ENCODE peak calls at places on chromosomes 3 and 15, in seven cellular contexts. One of them, this sample, is unnamed.

GRCh38 chr3:186978712-186979111 is 48.4 kb downstream of the ST6GAL1 start:
- DNase-seq in PC-9: no peak
- DNase-seq in Karpas-422: no peak
- DNase-seq in neural progenitor cell: no peak
- DNase-seq in GM23248: no peak
- DNase-seq in GM23338: no peak
- DNase-seq in IMR-90: no peak
- DNase-seq in this sample: no peak

GRCh38 chr3:27666708-27667107 is 55.4 kb downstream of the EOMES start:
- DNase-seq in Karpas-422: peak; percentile 43
- DNase-seq in GM23248: peak; percentile 90
- DNase-seq in GM23338: peak; percentile 93
- DNase-seq in PC-9: no peak
- DNase-seq in neural progenitor cell: peak; percentile 94
- DNase-seq in IMR-90: peak; percentile 80
- DNase-seq in this sample: no peak

GRCh38 chr3:173913397-173913796 is 515.9 kb downstream of the NLGN1 start:
- DNase-seq in IMR-90: peak; percentile 54
- DNase-seq in GM23248: peak; percentile 73
- DNase-seq in PC-9: no peak
- DNase-seq in neural progenitor cell: no peak
- DNase-seq in Karpas-422: no peak
- DNase-seq in GM23338: no peak
- DNase-seq in this sample: no peak

GRCh38 chr3:14299767-14300166 is 102.6 kb upstream of the SLC6A6 start:
- DNase-seq in GM23248: no peak
- DNase-seq in PC-9: no peak
- DNase-seq in IMR-90: no peak
- DNase-seq in GM23338: no peak
- DNase-seq in Karpas-422: no peak
- DNase-seq in neural progenitor cell: no peak
- DNase-seq in this sample: no peak

GRCh38 chr3:30913176-30913575 is 18.7 kb upstream of the GADL1 start:
- DNase-seq in PC-9: no peak
- DNase-seq in Karpas-422: no peak
- DNase-seq in neural progenitor cell: no peak
- DNase-seq in GM23338: no peak
- DNase-seq in GM23248: peak; percentile 79
- DNase-seq in IMR-90: no peak
- DNase-seq in this sample: no peak

GRCh38 chr3:165868088-165868487 is 30.9 kb upstream of the BCHE start:
- DNase-seq in Karpas-422: no peak
- DNase-seq in GM23338: no peak
- DNase-seq in PC-9: no peak
- DNase-seq in neural progenitor cell: no peak
- DNase-seq in IMR-90: no peak
- DNase-seq in GM23248: no peak
- DNase-seq in this sample: no peak

GRCh38 chr15:29613951-29614382 is 208.3 kb downstream of the TJP1 start:
- DNase-seq in GM23338: peak; percentile 73
- DNase-seq in GM23248: peak; percentile 56
- DNase-seq in IMR-90: no peak
- DNase-seq in neural progenitor cell: peak; percentile 26
- DNase-seq in Karpas-422: peak; percentile 42
- DNase-seq in PC-9: peak; percentile 28
- DNase-seq in this sample: peak; percentile 42

GRCh38 chr15:68411735-68412134 is 20.2 kb downstream of the ITGA11 start:
- DNase-seq in Karpas-422: no peak
- DNase-seq in GM23248: no peak
- DNase-seq in GM23338: no peak
- DNase-seq in neural progenitor cell: no peak
- DNase-seq in PC-9: no peak
- DNase-seq in IMR-90: no peak
- DNase-seq in this sample: no peak

GRCh38 chr15:45199136-45199810 is 11.5 kb upstream of the SHF start:
- DNase-seq in neural progenitor cell: peak; percentile 57
- DNase-seq in IMR-90: no peak
- DNase-seq in GM23248: peak; percentile 47
- DNase-seq in Karpas-422: peak; percentile 80
- DNase-seq in GM23338: peak; percentile 46
- DNase-seq in PC-9: peak; percentile 19
- DNase-seq in this sample: peak; percentile 48

GRCh38 chr3:157718835-157719234 is 215.6 kb upstream of the VEPH1 start:
- DNase-seq in Karpas-422: no peak
- DNase-seq in neural progenitor cell: no peak
- DNase-seq in GM23248: no peak
- DNase-seq in IMR-90: no peak
- DNase-seq in GM23338: no peak
- DNase-seq in PC-9: no peak
- DNase-seq in this sample: no peak

GRCh38 chr3:48708481-48708889 is 8.5 kb downstream of the IP6K2 start:
- DNase-seq in PC-9: no peak
- DNase-seq in GM23248: peak; percentile 93
- DNase-seq in neural progenitor cell: no peak
- DNase-seq in GM23338: no peak
- DNase-seq in Karpas-422: no peak
- DNase-seq in IMR-90: peak; percentile 75
- DNase-seq in this sample: no peak

GRCh38 chr3:48707157-48707556 is 9.9 kb downstream of the IP6K2 start:
- DNase-seq in PC-9: no peak
- DNase-seq in neural progenitor cell: no peak
- DNase-seq in GM23338: no peak
- DNase-seq in IMR-90: no peak
- DNase-seq in GM23248: no peak
- DNase-seq in Karpas-422: no peak
- DNase-seq in this sample: no peak

GRCh38 chr3:48715179-48715800 is 1.7 kb downstream of the IP6K2 start:
- DNase-seq in GM23248: peak; percentile 88
- DNase-seq in GM23338: peak; percentile 47
- DNase-seq in PC-9: no peak
- DNase-seq in Karpas-422: no peak
- DNase-seq in neural progenitor cell: peak; percentile 81
- DNase-seq in IMR-90: peak; percentile 69
- DNase-seq in this sample: no peak

GRCh38 chr3:48709051-48709461 is 8.0 kb downstream of the IP6K2 start:
- DNase-seq in neural progenitor cell: no peak
- DNase-seq in IMR-90: no peak
- DNase-seq in GM23338: no peak
- DNase-seq in Karpas-422: no peak
- DNase-seq in PC-9: no peak
- DNase-seq in GM23248: peak; percentile 69
- DNase-seq in this sample: no peak

DNA sequence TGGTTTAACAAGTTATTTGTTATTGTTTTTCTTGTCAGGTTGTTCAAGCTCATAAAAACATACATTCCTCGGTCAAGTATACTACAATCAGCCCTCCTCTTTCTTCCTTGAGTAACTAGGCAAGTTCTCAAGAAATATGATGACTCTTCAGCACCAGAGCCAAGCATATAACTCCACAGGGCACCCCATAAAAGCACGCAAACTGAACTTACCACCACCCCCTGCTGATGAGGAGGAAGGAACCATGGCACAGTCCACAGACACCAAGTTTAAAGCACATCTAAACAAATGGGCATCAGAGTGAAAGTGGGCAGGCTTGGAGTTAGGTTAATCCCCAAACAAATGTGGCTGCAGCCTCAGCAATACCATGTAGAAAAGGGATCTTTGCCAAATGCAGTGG is 5.3 kb downstream of the IP6K2 start:
- DNase-seq in neural progenitor cell: no peak
- DNase-seq in PC-9: no peak
- DNase-seq in GM23338: no peak
- DNase-seq in IMR-90: no peak
- DNase-seq in Karpas-422: no peak
- DNase-seq in GM23248: no peak
- DNase-seq in this sample: no peak
- H4K20me1 ChIP-seq in neural progenitor cell: peaks cover 94% of the 10 kb centered on the region
- H4K20me1 ChIP-seq in PC-9: peaks cover 73% of the 10 kb centered on the region
- H4K20me1 ChIP-seq in GM23338: peaks cover 65% of the 10 kb centered on the region
- H4K20me1 ChIP-seq in IMR-90: peaks cover 86% of the 10 kb centered on the region
- H4K20me1 ChIP-seq in Karpas-422: peaks cover 46% of the 10 kb centered on the region
- H4K20me1 ChIP-seq in GM23248: peaks cover 6% of the 10 kb centered on the region
- H4K20me1 ChIP-seq in this sample: no peaks in the 10 kb centered on the region

DNA sequence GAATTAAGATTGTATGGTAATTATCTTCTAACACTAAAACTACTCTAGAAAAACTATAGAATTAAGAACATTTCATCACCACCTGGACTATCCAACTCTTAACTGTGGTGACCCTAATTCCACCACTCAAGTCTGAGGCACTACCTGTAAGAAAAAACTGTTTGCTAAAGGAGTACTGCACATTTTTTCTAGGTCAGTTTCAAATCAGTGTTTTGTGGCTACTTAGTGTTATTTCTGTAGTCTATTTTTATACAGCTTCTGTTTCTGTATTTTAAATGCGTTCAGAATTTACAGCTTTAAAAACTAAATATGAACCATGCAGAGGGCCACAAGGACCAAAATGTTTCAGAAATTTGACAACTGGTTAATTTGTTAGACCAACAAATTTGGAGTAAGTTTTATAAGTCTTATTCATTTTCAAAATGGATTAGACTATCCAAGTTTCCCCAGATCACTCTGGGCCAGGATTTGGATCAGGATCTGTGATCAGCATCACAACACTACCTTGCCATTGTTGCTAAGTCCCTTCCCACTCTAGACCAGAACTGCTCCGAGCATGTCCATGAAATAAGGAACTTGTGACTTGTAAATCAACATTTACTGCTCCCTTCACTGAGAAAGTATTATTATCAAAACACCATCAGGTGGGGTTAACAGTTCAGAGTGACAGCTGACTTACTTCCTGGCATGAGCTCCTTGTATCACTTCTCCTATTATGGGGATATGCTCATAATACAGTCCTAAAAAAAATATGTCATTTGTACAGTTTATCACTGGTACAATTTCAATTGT is 8.6 kb downstream of the GLT8D1 start:
- DNase-seq in neural progenitor cell: no peak
- DNase-seq in GM23248: no peak
- DNase-seq in IMR-90: no peak
- DNase-seq in Karpas-422: no peak
- DNase-seq in GM23338: no peak
- DNase-seq in PC-9: no peak
- DNase-seq in this sample: peak; percentile 41
- H3K36me3 ChIP-seq in neural progenitor cell: peaks cover 5% of the 10 kb centered on the region
- H3K36me3 ChIP-seq in GM23248: peaks cover 71% of the 10 kb centered on the region
- H3K36me3 ChIP-seq in IMR-90: peaks cover 54% of the 10 kb centered on the region
- H3K36me3 ChIP-seq in Karpas-422: peaks cover 47% of the 10 kb centered on the region
- H3K36me3 ChIP-seq in GM23338: peaks cover 45% of the 10 kb centered on the region
- H3K36me3 ChIP-seq in PC-9: peaks cover 34% of the 10 kb centered on the region
- H3K36me3 ChIP-seq in this sample: peaks cover 29% of the 10 kb centered on the region

DNA sequence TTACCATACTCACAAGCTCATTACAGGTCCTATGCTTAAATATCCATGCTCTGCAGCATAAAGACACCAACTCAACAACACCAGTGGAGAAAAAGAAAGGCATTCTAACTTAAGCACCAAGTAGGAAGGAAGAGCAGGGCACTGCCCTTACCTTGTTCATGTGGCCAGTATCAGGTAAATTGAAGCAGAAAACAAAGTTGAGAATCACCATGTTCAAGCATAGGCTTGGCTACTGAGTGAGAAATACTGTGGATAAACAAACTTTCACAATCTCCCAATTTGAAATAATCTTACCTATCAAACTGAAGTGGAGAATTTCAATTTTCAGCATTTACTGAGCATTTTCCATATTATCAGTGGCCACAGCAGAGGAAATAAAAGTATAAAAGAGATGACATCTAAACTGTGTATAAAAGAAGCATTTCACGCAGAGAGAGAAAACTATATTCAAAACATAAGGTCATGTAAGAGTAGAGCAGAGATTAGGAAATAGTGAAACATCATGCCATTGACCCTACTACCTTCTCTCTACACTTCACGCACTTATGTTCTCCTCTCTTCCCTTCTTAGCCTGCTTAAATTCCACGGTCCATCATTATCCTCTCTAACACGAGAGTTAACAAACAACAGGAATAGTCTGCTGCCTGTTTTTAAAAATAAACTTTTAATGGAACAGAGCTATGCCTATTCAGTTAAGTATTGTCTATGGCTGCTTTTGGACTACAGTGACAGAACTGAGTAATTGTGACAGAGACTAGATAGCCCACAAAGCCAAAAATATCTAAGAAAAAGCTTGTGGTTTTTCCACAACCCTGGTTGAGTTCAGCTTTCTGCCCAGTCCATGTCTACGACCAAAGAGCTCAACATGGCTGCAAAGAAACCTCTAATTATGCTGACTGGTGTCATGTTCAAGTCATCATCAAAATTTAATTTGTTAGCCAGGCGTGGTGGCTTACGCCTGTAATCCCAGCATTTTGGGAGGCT is 142.5 kb downstream of the NR1I2 start:
- DNase-seq in GM23338: no peak
- DNase-seq in GM23248: no peak
- DNase-seq in Karpas-422: no peak
- DNase-seq in PC-9: no peak
- DNase-seq in IMR-90: no peak
- DNase-seq in neural progenitor cell: no peak
- DNase-seq in this sample: no peak
- H4K20me1 ChIP-seq in GM23338: peaks cover 2% of the 10 kb centered on the region
- H4K20me1 ChIP-seq in GM23248: peaks cover 23% of the 10 kb centered on the region
- H4K20me1 ChIP-seq in Karpas-422: no peaks in the 10 kb centered on the region
- H4K20me1 ChIP-seq in PC-9: peaks cover 16% of the 10 kb centered on the region
- H4K20me1 ChIP-seq in IMR-90: peaks cover 42% of the 10 kb centered on the region
- H4K20me1 ChIP-seq in neural progenitor cell: peaks cover 5% of the 10 kb centered on the region
- H4K20me1 ChIP-seq in this sample: no peaks in the 10 kb centered on the region

GRCh38 chr15:90911906-90912769 is 9.0 kb downstream of the MAN2A2 start:
- DNase-seq in PC-9: no peak
- DNase-seq in neural progenitor cell: no peak
- DNase-seq in Karpas-422: no peak
- DNase-seq in GM23338: no peak
- DNase-seq in IMR-90: no peak
- DNase-seq in GM23248: no peak
- DNase-seq in this sample: no peak
- H3K36me3 ChIP-seq in PC-9: no peaks in the 10 kb centered on the region
- H3K36me3 ChIP-seq in neural progenitor cell: no peaks in the 10 kb centered on the region
- H3K36me3 ChIP-seq in Karpas-422: no peaks in the 10 kb centered on the region
- H3K36me3 ChIP-seq in GM23338: no peaks in the 10 kb centered on the region
- H3K36me3 ChIP-seq in IMR-90: peaks cover 40% of the 10 kb centered on the region
- H3K36me3 ChIP-seq in GM23248: no peaks in the 10 kb centered on the region
- H3K36me3 ChIP-seq in this sample: peaks cover 3% of the 10 kb centered on the region

GRCh38 chr3:51391566-51392300 is 648 bp downstream of the RBM15B start:
- DNase-seq in PC-9: no peak
- DNase-seq in Karpas-422: peak; percentile 80
- DNase-seq in IMR-90: peak; percentile 28
- DNase-seq in GM23248: peak; percentile 73
- DNase-seq in GM23338: peak; percentile 51
- DNase-seq in neural progenitor cell: peak; percentile 49
- DNase-seq in this sample: peak; percentile 49
- H4K20me1 ChIP-seq in PC-9: peaks cover 23% of the 10 kb centered on the region
- H4K20me1 ChIP-seq in Karpas-422: peaks cover 23% of the 10 kb centered on the region
- H4K20me1 ChIP-seq in IMR-90: peaks cover 84% of the 10 kb centered on the region
- H4K20me1 ChIP-seq in GM23248: no peaks in the 10 kb centered on the region
- H4K20me1 ChIP-seq in GM23338: peaks cover 44% of the 10 kb centered on the region
- H4K20me1 ChIP-seq in neural progenitor cell: peaks cover 73% of the 10 kb centered on the region
- H4K20me1 ChIP-seq in this sample: peaks cover 8% of the 10 kb centered on the region